ENCODE peak calls at places on chromosomes 6 and 20, in five cellular contexts. M is A549, T is HCT116, Y is fibroblast of lung, U is IMR-90. V is an unnamed sample.

GRCh38 chr6:132614554-132614953 is 9.5 kb downstream of the TAAR2 start:
- DNase-seq in Y (no peak), T (peak; percentile 7), U (no peak), M (no peak), V (no peak)

GRCh38 chr6:163944897-163945296 is 530.4 kb downstream of the QKI start:
- DNase-seq in U (no peak), M (no peak), T (no peak), Y (no peak), V (no peak)

GRCh38 chr6:55729665-55730064 is 145.7 kb downstream of the BMP5 start:
- DNase-seq in M (no peak), Y (no peak), T (no peak), U (peak; percentile 19), V (no peak)

GRCh38 chr6:34484899-34485298 is 19.0 kb downstream of the PACSIN1 start:
- DNase-seq in T (peak; percentile 28), Y (no peak), U (no peak), M (no peak), V (no peak)

GRCh38 chr6:16128759-16129622 is at the start of gene MYLIP:
- DNase-seq in M (peak; percentile 90), U (peak; percentile 80), T (peak; percentile 81), Y (peak; percentile 86), V (peak; percentile 95)

GRCh38 chr20:34240698-34241615 is at the start of gene ASIP:
- DNase-seq in Y (peak; percentile 50), M (no peak), U (no peak), T (no peak), V (no peak)

GRCh38 chr6:29826271-29826670 is 1.4 kb upstream of the HLA-G start:
- DNase-seq in M (no peak), Y (no peak), U (no peak), T (no peak), V (no peak)

GRCh38 chr6:18327621-18328548 is 59.3 kb upstream of the RNF144B start:
- DNase-seq in Y (no peak), M (no peak), U (no peak), T (no peak), V (peak; percentile 56)

GRCh38 chr6:155014715-155015300 is 19.7 kb downstream of the TIAM2 start:
- DNase-seq in U (peak; percentile 78), T (no peak), M (peak; percentile 52), Y (peak; percentile 86), V (peak; percentile 69)

GRCh38 chr6:81769834-81770233 is 17.4 kb upstream of the TENT5A start:
- DNase-seq in U (peak; percentile 54), Y (peak; percentile 70), M (no peak), T (no peak), V (no peak)

GRCh38 chr6:28634758-28635546 is 109.3 kb downstream of the GPX5 start:
- DNase-seq in Y (peak; percentile 13), M (peak; percentile 65), T (no peak), U (no peak), V (no peak)

GRCh38 chr6:107662333-107662732 is 161.8 kb downstream of the SCML4 start:
- DNase-seq in T (no peak), Y (no peak), M (no peak), U (no peak), V (no peak)

GRCh38 chr20:13995841-13996240 is 525 bp downstream of the MACROD2 start:
- DNase-seq in M (peak; percentile 51), U (no peak), Y (no peak), T (no peak), V (peak; percentile 12)

GRCh38 chr6:148110925-148111324 is 231.7 kb upstream of the SASH1 start:
- DNase-seq in Y (no peak), U (no peak), T (no peak), M (no peak), V (no peak)

GRCh38 chr6:122580731-122581130 is 29.5 kb upstream of the PKIB start:
- DNase-seq in M (no peak), U (no peak), Y (peak; percentile 33), T (peak; percentile 15), V (no peak)

GRCh38 chr6:75166236-75166635 is 39.6 kb downstream of the COL12A1 start:
- DNase-seq in Y (no peak), U (no peak), T (no peak), M (no peak), V (peak; percentile 26)

GRCh38 chr6:156057869-156058268 is 602.2 kb upstream of the NOX3 start:
- DNase-seq in M (no peak), Y (no peak), U (no peak), T (no peak), V (no peak)

GRCh38 chr20:63099426-63100267 is 92.9 kb upstream of the BHLHE23 start:
- DNase-seq in Y (no peak), U (no peak), T (no peak), M (peak; percentile 20), V (no peak)

GRCh38 chr6:56771189-56771588 is 128.5 kb upstream of the DST start:
- DNase-seq in M (no peak), T (no peak), Y (no peak), U (no peak), V (no peak)

GRCh38 chr6:74715362-74716068 is 490.3 kb downstream of the COL12A1 start:
- DNase-seq in U (peak; percentile 79), Y (peak; percentile 56), T (no peak), M (peak; percentile 1), V (no peak)

GRCh38 chr20:11711214-11711613 is 206.5 kb upstream of the BTBD3 start:
- DNase-seq in Y (no peak), U (no peak), M (no peak), T (no peak), V (no peak)

DNA sequence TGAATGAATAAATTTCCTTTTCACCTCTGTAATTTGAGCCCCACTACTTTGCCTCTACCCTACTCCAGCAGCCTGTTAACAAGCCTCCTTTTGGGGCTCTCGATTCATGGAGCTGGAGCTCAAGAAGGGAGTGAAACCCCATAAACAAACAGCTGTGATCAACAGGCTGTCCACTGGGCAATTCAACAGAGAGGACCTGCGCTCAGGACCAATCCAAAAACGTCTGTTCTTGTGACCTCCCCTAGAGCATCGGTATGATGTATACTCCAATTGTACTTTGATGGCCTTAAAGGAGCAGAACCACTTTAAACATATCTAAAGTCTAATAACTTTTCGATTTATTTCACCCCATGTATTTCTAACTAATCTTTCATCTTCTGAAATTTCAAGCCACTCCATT is 37.4 kb downstream of the HIVEP2 start:
- DNase-seq in U (no peak), Y (no peak), T (no peak), M (no peak), V (no peak)
- H3K4me2 ChIP-seq in U (no peak overlapping the region), Y (no peak overlapping the region), T (no peak overlapping the region), M (no peak overlapping the region), V (no peak overlapping the region)

GRCh38 chr20:46587986-46588385 is 37.5 kb upstream of the OCSTAMP start:
- DNase-seq in Y (no peak), U (no peak), T (no peak), M (no peak), V (no peak)

GRCh38 chr20:46590453-46590852 is 40.0 kb upstream of the OCSTAMP start:
- DNase-seq in Y (no peak), U (no peak), T (no peak), M (no peak), V (peak; percentile 49)

GRCh38 chr20:46588532-46589509 is 38.4 kb upstream of the OCSTAMP start:
- DNase-seq in T (no peak), U (no peak), Y (no peak), M (no peak), V (no peak)

GRCh38 chr20:46594725-46595124 is 44.3 kb upstream of the OCSTAMP start:
- DNase-seq in M (no peak), Y (no peak), T (no peak), U (no peak), V (no peak)

DNA sequence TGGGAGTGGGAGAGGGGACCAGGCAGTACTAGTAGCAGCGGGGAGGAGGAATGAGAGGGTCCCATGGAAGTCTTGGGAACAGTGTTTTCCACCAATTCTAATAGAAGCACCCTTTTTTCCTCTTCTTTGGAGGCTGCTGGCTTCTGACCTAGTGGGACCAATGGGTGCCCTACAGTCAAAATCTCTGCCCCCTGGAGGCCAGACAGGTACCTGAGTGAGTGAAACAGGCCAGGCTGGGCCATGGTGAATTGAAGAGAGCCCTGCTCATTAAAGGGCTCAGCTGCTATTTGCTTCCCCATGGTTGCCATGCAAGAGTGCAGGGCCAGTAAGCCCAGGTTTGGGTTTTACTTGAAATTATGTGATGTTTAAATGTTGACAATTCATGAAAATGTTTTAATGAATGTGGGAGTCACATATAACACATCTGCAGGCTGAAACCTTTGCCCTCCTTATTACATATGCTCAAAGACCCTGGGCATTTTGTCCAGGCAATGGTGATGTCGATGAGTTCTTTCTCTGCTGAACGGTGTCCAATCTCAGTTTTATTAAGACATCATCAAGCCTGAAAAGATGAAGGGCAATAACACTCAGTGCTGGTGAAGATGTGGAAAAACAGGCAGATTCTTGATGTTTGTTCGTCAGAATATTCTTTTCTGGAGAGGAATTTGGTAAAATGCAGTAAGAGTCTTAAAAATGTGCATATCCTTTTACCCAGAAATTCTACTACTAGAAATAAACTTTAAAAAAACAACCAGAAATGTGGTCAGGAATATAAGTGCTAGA is 42.3 kb upstream of the OCSTAMP start:
- DNase-seq in M (peak; percentile 10), U (no peak), Y (no peak), T (peak; percentile 19), V (no peak)
- TF ChIP-seq CTCF in M (no peak), U (no peak), Y (no peak), T (peak; percentile 58), V (peak; percentile 9)

GRCh38 chr6:110528051-110528929 is 51.9 kb upstream of the SLC22A16 start:
- DNase-seq in T (peak; percentile 56), M (peak; percentile 49), U (peak; percentile 88), Y (peak; percentile 88), V (peak; percentile 91)

GRCh38 chr6:110528930-110529325 is 52.5 kb upstream of the SLC22A16 start:
- DNase-seq in U (no peak), M (no peak), T (no peak), Y (no peak), V (no peak)

GRCh38 chr6:110526731-110527130 is 50.3 kb upstream of the SLC22A16 start:
- DNase-seq in T (no peak), Y (no peak), U (no peak), M (no peak), V (no peak)

GRCh38 chr6:110529355-110529754 is 52.9 kb upstream of the SLC22A16 start:
- DNase-seq in T (no peak), Y (peak; percentile 76), M (no peak), U (peak; percentile 85), V (peak; percentile 52)

DNA sequence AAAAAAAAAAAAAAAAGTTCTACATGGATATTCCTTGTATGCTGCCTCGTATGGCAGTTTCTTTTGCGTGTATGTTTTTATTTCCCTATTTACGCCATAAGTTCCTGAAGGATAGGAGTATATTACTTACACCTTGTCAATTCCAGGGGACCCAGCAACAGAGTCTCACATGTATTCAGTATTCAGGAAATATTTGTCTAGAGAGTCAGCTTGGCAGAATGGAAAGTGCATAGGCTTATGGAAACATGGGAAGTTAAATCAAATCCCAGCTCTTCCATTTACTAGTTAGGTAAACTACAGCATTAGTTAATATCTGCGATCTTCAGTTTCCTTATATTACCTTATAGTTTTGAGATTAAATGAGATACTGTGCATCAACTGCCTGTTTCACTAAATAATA is 51.1 kb upstream of the SLC22A16 start:
- DNase-seq in M (no peak), U (no peak), Y (no peak), T (no peak), V (peak; percentile 39)
- H3K4me2 ChIP-seq in M (peak overlapping the region; percentile 55), U (no peak overlapping the region), Y (no peak overlapping the region), T (no peak overlapping the region), V (peak overlapping the region; percentile 70)

DNA sequence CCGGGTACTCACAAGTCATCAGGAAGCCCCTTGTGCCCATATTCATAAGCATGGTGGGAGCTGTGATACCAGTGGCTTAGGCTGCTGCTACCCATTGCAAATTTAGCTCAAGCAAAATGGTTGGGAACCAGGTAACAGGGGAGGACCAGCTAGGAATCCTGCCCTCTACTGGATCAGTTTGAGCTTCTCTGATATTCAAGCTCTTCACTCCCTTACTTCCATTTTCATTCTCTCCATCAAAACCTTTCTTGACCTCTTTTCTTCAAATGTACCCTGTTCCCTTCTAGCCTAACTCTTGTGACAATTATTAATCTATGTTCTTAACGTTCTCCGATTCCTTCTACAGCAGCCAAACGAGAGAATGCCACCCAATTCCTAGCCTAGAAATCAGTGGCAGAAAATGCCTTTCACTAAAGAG is 9.7 kb downstream of the NOL7 start:
- DNase-seq in U (peak; percentile 44), Y (peak; percentile 34), M (peak; percentile 56), T (peak; percentile 47), V (peak; percentile 40)
- TF ChIP-seq CTCF in U (peak; percentile 46), Y (peak; percentile 37), M (peak; percentile 42), T (peak; percentile 67), V (peak; percentile 63)